ENCODE peak calls at places on chromosomes 11 and 22, in four cellular contexts. G is body of pancreas; K is CD4-positive, alpha-beta T cell; J is psoas muscle. F is an unnamed sample.

GRCh38 chr11:100646545-100646944 is 40.5 kb upstream of the ARHGAP42 start:
- DNase-seq in G (no peak), K (no peak), J (no peak), F (no peak)

GRCh38 chr11:19431059-19431398 is 190.3 kb upstream of the E2F8 start:
- DNase-seq in G (no peak), K (no peak), J (no peak), F (no peak)

GRCh38 chr22:26330971-26331625 is 98.0 kb upstream of the ASPHD2 start:
- DNase-seq in G (peak; percentile 59), K (peak; percentile 39), J (no peak), F (peak; percentile 20)

GRCh38 chr22:30116362-30117117 is 36.3 kb downstream of the HORMAD2 start:
- DNase-seq in G (no peak), K (no peak), J (no peak), F (no peak)

GRCh38 chr11:73976451-73977151 is 6.0 kb downstream of the UCP2 start:
- DNase-seq in G (no peak), K (no peak), J (no peak), F (no peak)

GRCh38 chr11:16603245-16603644 is 135.2 kb upstream of the C11orf58 start:
- DNase-seq in G (no peak), K (no peak), J (no peak), F (no peak)

GRCh38 chr11:72676874-72677341 is 2.7 kb upstream of the PDE2A start:
- DNase-seq in G (peak; percentile 60), K (peak; percentile 64), J (peak; percentile 67), F (peak; percentile 59)

GRCh38 chr11:102560555-102561011 is 30.0 kb upstream of the MMP7 start:
- DNase-seq in G (no peak), K (no peak), J (no peak), F (no peak)

GRCh38 chr11:125300791-125301218 is 136.3 kb downstream of the PKNOX2 start:
- DNase-seq in G (no peak), K (no peak), J (no peak), F (no peak)

GRCh38 chr11:70908223-70908622 is 344.2 kb downstream of the SHANK2 start:
- DNase-seq in G (no peak), K (no peak), J (no peak), F (no peak)

GRCh38 chr22:28034760-28035401 is 115.8 kb upstream of the PITPNB start:
- DNase-seq in G (peak; percentile 42), K (peak; percentile 25), J (peak; percentile 89), F (no peak)

GRCh38 chr11:45366196-45366595 is 80.1 kb upstream of the SYT13 start:
- DNase-seq in G (no peak), K (no peak), J (no peak), F (no peak)

GRCh38 chr11:128585498-128586238 is 1.7 kb downstream of the ETS1 start:
- DNase-seq in G (no peak), K (no peak), J (no peak), F (no peak)

DNA sequence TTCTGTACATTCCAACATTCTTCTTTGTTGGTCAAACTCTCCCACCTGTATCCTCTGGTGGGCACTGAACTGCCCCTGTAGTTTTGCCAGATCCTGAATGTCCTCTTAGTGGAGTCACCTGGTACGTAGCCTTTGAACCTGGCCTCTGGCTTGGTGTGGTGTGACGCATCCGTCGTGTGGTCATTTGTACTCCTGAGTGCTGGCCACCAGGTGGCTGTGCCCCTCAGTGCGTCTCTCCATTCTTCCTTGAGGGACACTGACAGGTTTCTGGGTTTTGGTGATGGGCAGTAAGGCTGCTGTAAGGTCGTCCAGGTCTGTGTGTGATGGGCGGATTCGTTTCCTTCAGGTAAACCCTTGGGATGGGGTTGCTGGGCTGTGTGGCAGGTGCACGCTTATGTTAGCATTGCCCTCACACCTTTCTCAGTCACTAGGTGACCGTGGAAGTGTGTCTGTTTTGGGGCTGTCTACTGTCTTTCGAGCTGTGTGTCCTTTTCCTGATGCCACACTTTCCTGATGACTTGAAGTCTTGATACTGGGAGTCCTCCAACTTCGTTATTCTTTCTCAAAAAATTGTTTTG is 13.6 kb upstream of the RANBP1 start:
- DNase-seq in G (no peak), K (no peak), J (no peak), F (no peak)
- TF ChIP-seq CTCF in G (no peak), K (no peak), J (no peak), F (no peak)

DNA sequence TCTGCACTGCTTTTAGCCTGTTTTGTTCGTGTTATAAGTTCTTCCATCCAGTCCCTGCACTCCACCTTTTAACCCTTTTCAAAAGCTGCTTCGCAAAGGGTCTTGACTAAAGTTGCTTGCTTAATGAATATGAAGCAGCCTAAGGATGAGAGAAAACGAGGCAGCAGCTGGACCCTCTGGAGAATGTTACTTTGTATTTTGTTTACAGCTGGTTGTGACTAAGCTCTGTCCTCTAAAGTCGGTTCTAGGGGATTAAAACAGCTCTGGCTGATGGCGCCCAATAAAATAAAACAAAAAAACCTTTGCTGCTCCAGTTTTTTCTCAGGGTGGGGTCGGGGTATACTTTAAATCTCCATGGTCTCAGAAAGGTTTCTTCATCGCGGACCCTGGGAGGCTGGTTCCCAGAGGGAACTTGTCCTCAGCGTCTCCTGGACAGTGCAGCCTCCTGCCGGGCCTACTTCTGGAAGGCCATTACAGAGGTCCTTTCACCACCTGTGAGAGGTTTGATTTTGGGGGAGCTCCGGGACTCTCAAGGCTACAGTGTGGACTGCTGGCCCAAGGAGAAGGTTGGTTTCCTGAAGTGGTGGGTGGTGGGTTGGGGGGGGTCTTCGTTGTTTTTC is 836 bp upstream of the RBM4 start:
- DNase-seq in G (no peak), K (no peak), J (no peak), F (no peak)
- TF ChIP-seq CTCF in G (no peak), K (no peak), J (no peak), F (no peak)

GRCh38 chr22:35717572-35717971 is at the start of gene APOL5:
- DNase-seq in G (no peak), K (no peak), J (no peak), F (no peak)

GRCh38 chr22:35708453-35708852 is 9.2 kb upstream of the APOL5 start:
- DNase-seq in G (no peak), K (no peak), J (no peak), F (no peak)

GRCh38 chr22:35711336-35711735 is 6.3 kb upstream of the APOL5 start:
- DNase-seq in G (no peak), K (no peak), J (no peak), F (no peak)

GRCh38 chr22:35708917-35709316 is 8.8 kb upstream of the APOL5 start:
- DNase-seq in G (no peak), K (no peak), J (no peak), F (no peak)

GRCh38 chr22:35712672-35713071 is 5.0 kb upstream of the APOL5 start:
- DNase-seq in G (no peak), K (no peak), J (no peak), F (no peak)
- TF ChIP-seq CTCF in G (no peak), K (no peak), J (no peak), F (no peak)

GRCh38 chr11:850777-851762 is 8.4 kb downstream of the TSPAN4 start:
- DNase-seq in G (no peak), K (no peak), J (no peak), F (no peak)
- TF ChIP-seq CTCF in G (no peak), K (no peak), J (no peak), F (no peak)

DNA sequence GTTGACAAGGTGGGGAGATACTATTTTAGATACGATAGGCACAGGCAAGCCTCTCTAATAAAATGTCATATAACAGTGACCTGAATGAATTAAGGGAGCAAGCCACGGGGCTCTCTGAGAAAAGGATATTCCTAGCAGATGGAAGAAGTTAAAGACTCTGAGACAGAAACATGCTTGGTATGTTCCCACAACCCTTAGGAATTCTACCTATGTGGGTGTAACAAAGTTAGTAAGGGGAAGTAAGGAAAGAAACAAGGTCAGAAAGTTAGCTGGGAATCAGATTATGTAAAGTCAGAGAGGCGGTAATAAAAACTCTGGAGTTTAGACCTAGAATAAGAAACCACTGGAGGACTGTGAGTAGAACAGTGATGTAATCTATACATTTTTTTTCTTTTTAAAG is 59.7 kb upstream of the GDPD4 start:
- DNase-seq in G (no peak), K (no peak), J (no peak), F (no peak)
- TF ChIP-seq CTCF in G (no peak), K (no peak), J (no peak), F (no peak)

DNA sequence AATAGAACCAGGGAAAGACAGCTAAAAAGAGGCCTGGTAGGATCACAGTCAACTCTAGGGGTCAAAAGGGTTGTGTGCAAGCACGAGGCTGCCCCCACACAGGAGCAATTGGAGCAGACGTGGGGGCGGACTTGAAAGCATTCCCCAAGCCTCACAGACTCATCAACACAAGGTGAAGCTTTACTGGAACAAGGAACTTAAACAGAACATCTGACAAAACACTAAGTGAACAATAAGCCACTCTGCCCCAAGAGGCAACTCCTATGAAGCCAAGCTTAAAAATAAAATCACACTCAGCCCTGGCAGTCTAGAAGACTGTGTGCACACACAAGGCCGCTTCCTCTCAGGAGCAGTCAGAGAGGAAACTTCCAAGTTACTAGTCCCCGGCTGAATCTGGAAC is 32.2 kb upstream of the TEAD1 start:
- DNase-seq in G (no peak), K (no peak), J (no peak), F (no peak)
- TF ChIP-seq CTCF in G (no peak), K (no peak), J (no peak), F (no peak)

DNA sequence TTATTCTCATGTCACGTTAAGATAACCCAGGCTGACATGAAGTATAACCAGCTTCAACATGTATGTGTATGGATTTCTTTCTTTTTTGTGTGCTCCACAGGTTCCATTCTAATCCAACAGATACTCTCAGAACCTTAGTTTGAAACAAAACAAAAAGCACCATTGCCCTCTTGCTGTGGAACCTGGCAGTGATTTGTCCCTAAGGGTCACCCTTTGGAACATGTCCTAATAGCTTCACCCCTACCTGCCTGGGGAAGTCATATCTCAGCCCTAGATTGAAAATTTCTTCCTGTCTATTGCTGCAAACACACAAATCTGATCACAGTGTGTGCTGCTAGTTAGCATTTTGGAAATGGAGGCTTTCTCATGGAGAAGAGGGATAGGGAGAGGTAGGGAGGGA is 11.4 kb upstream of the CADM1 start:
- DNase-seq in G (no peak), K (no peak), J (no peak), F (no peak)
- TF ChIP-seq CTCF in G (no peak), K (no peak), J (no peak), F (no peak)

GRCh38 chr22:47275479-47276218 is 513.2 kb downstream of the TBC1D22A start:
- DNase-seq in G (no peak), K (no peak), J (no peak), F (no peak)
- TF ChIP-seq CTCF in G (peak; percentile 10), K (no peak), J (no peak), F (no peak)

DNA sequence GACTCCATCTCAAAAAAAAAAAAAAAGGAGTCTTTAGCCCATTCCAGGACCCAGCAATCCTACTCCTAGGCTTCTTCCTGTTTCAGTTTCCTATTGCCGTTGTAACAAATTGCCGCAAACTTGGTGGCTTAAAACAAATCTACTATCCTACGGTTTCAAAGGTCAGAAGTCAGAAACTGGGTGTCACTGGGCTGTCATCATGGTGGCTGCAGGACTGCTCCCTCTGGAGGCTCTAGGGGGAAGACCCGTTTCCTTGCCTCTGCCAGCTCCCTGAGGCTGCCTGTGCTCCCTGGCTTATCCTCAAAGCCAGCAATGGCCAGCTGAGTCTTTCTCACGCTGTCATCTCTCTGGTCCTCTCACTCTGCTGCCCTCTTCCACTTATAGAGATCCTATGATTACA is 8.7 kb upstream of the DAGLA start:
- DNase-seq in G (peak; percentile 75), K (no peak), J (no peak), F (no peak)
- TF ChIP-seq CTCF in G (peak; percentile 77), K (no peak), J (no peak), F (no peak)

GRCh38 chr11:132177106-132177505 is 806.7 kb downstream of the NTM start:
- DNase-seq in G (no peak), K (no peak), J (no peak), F (no peak)
- TF ChIP-seq CTCF in G (no peak), K (no peak), J (no peak), F (no peak)